ENCODE peak calls at places on chromosomes 3 and 15, in six cellular contexts. P is CD8-positive, alpha-beta T cell; T is posterior cingulate gyrus; C is stimulated activated effector memory CD8-positive, alpha-beta T cell treated with anti-CD3 and anti-CD28 coated beads, Interleukin-12 subunit alpha, Interleukin-12 subunit beta, amount 100 ng/mL, for 72 hours; Q is tibial artery; D is GM12892. V is an unnamed sample.

GRCh38 chr3:171813897-171814460 is 3.7 kb upstream of the PLD1 start:
- DNase-seq in C (peak; percentile 27), T (no peak), D (no peak), Q (no peak), P (no peak), V (peak; percentile 35)

GRCh38 chr3:123723527-123724168 is 138.8 kb upstream of the HACD2 start:
- DNase-seq in D (peak; percentile 38), P (peak; percentile 31), C (peak; percentile 36), Q (peak; percentile 81), T (no peak), V (peak; percentile 54)

GRCh38 chr3:71710906-71711494 is 14.2 kb downstream of the EIF4E3 start:
- DNase-seq in C (no peak), T (no peak), D (peak; percentile 17), P (no peak), Q (no peak), V (no peak)

GRCh38 chr15:75067123-75067854 is 43.9 kb downstream of the PPCDC start:
- DNase-seq in C (peak; percentile 31), Q (no peak), D (no peak), P (peak; percentile 21), T (no peak), V (peak; percentile 82)

GRCh38 chr3:177284383-177284881 is 87.2 kb upstream of the TBL1XR1 start:
- DNase-seq in C (no peak), D (no peak), T (no peak), Q (no peak), P (no peak), V (peak; percentile 21)

GRCh38 chr3:153173758-153174516 is 11.9 kb downstream of the RAP2B start:
- DNase-seq in Q (no peak), D (no peak), P (no peak), C (no peak), T (no peak), V (no peak)

GRCh38 chr3:31776016-31776415 is 205.0 kb downstream of the OSBPL10 start:
- DNase-seq in C (no peak), Q (no peak), T (no peak), D (no peak), P (no peak), V (no peak)

GRCh38 chr15:38226867-38227266 is 25.8 kb upstream of the SPRED1 start:
- DNase-seq in D (no peak), C (no peak), Q (no peak), T (no peak), P (no peak), V (no peak)

GRCh38 chr3:66450389-66451022 is 50.3 kb downstream of the LRIG1 start:
- DNase-seq in Q (peak; percentile 84), D (no peak), C (no peak), P (no peak), T (no peak), V (no peak)

GRCh38 chr3:61926913-61927312 is 365.5 kb downstream of the PTPRG start:
- DNase-seq in D (no peak), P (no peak), T (no peak), Q (no peak), C (no peak), V (no peak)

GRCh38 chr3:76566211-76566534 is 473.7 kb upstream of the ROBO2 start:
- DNase-seq in Q (no peak), T (no peak), P (no peak), C (no peak), D (no peak), V (no peak)

GRCh38 chr3:1693145-1693544 is 405.5 kb upstream of the CNTN4 start:
- DNase-seq in P (no peak), Q (no peak), D (no peak), C (no peak), T (no peak), V (no peak)

GRCh38 chr15:51405646-51406194 is 64.3 kb downstream of the GLDN start:
- DNase-seq in P (no peak), C (no peak), Q (no peak), T (no peak), D (no peak), V (no peak)